ENCODE peak calls at places on chromosomes 16 and 17, in seven cellular contexts. One of them, this sample, is unnamed.
A peak's percentile ranks its signal among the peaks of the same experiment; 100 is the strongest.

GRCh38 chr16:23505180-23505665 is 5.1 kb downstream of the GGA2 start:
- DNase-seq in neuronal stem cell: no peak
- DNase-seq in mesendoderm: no peak
- DNase-seq in H1: no peak
- DNase-seq in IMR-90: no peak
- DNase-seq in trophoblast cell: no peak
- DNase-seq in H9: no peak
- DNase-seq in this sample: no peak

GRCh38 chr16:85027968-85028637 is 508 bp downstream of the KIAA0513 start:
- DNase-seq in H9: no peak
- DNase-seq in IMR-90: no peak
- DNase-seq in H1: no peak
- DNase-seq in trophoblast cell: no peak
- DNase-seq in neuronal stem cell: no peak
- DNase-seq in mesendoderm: no peak
- DNase-seq in this sample: peak; percentile 17

GRCh38 chr17:15377200-15377599 is 35.8 kb upstream of the TEKT3 start:
- DNase-seq in mesendoderm: no peak
- DNase-seq in IMR-90: peak; percentile 80
- DNase-seq in H1: no peak
- DNase-seq in trophoblast cell: peak; percentile 44
- DNase-seq in H9: no peak
- DNase-seq in neuronal stem cell: no peak
- DNase-seq in this sample: no peak

GRCh38 chr16:47565454-47565853 is 104.3 kb downstream of the PHKB start:
- DNase-seq in IMR-90: peak; percentile 66
- DNase-seq in neuronal stem cell: no peak
- DNase-seq in trophoblast cell: peak; percentile 7
- DNase-seq in mesendoderm: no peak
- DNase-seq in H9: no peak
- DNase-seq in H1: no peak
- DNase-seq in this sample: peak; percentile 69

GRCh38 chr17:2782030-2782429 is 14.2 kb upstream of the RAP1GAP2 start:
- DNase-seq in neuronal stem cell: no peak
- DNase-seq in mesendoderm: peak; percentile 32
- DNase-seq in H1: no peak
- DNase-seq in IMR-90: peak; percentile 61
- DNase-seq in trophoblast cell: no peak
- DNase-seq in H9: no peak
- DNase-seq in this sample: no peak

GRCh38 chr16:69123894-69124293 is 8.5 kb downstream of the CHTF8 start:
- DNase-seq in H1: no peak
- DNase-seq in H9: no peak
- DNase-seq in mesendoderm: peak; percentile 79
- DNase-seq in neuronal stem cell: peak; percentile 57
- DNase-seq in trophoblast cell: peak; percentile 92
- DNase-seq in IMR-90: peak; percentile 76
- DNase-seq in this sample: peak; percentile 82

GRCh38 chr17:45740553-45741330 is 43.4 kb upstream of the CRHR1 start:
- DNase-seq in neuronal stem cell: peak; percentile 87
- DNase-seq in H9: peak; percentile 99
- DNase-seq in IMR-90: peak; percentile 13
- DNase-seq in trophoblast cell: no peak
- DNase-seq in H1: peak; percentile 81
- DNase-seq in mesendoderm: peak; percentile 96
- DNase-seq in this sample: peak; percentile 38

GRCh38 chr16:25045696-25046381 is 30.7 kb upstream of the ARHGAP17 start:
- DNase-seq in neuronal stem cell: no peak
- DNase-seq in H9: no peak
- DNase-seq in trophoblast cell: no peak
- DNase-seq in H1: no peak
- DNase-seq in mesendoderm: no peak
- DNase-seq in IMR-90: peak; percentile 90
- DNase-seq in this sample: peak; percentile 78

GRCh38 chr16:31071861-31072260 is 2.2 kb downstream of the ZNF668 start:
- DNase-seq in trophoblast cell: no peak
- DNase-seq in H9: no peak
- DNase-seq in H1: no peak
- DNase-seq in neuronal stem cell: no peak
- DNase-seq in IMR-90: peak; percentile 94
- DNase-seq in mesendoderm: no peak
- DNase-seq in this sample: peak; percentile 58

GRCh38 chr16:30142672-30143346 is 19.8 kb upstream of the MAPK3 start:
- DNase-seq in H9: peak; percentile 30
- DNase-seq in mesendoderm: peak; percentile 61
- DNase-seq in IMR-90: no peak
- DNase-seq in H1: no peak
- DNase-seq in neuronal stem cell: no peak
- DNase-seq in trophoblast cell: peak; percentile 63
- DNase-seq in this sample: no peak

GRCh38 chr17:67608691-67609090 is 109.0 kb upstream of the NOL11 start:
- DNase-seq in H1: no peak
- DNase-seq in H9: no peak
- DNase-seq in IMR-90: peak; percentile 91
- DNase-seq in mesendoderm: no peak
- DNase-seq in neuronal stem cell: no peak
- DNase-seq in trophoblast cell: peak; percentile 27
- DNase-seq in this sample: peak; percentile 30

GRCh38 chr17:44924107-44924544 is 8.8 kb upstream of the GFAP start:
- DNase-seq in mesendoderm: no peak
- DNase-seq in H9: no peak
- DNase-seq in trophoblast cell: no peak
- DNase-seq in IMR-90: no peak
- DNase-seq in H1: peak; percentile 47
- DNase-seq in neuronal stem cell: no peak
- DNase-seq in this sample: no peak

GRCh38 chr16:67101683-67102082 is 8.1 kb upstream of the PHAF1 start:
- DNase-seq in mesendoderm: no peak
- DNase-seq in neuronal stem cell: no peak
- DNase-seq in trophoblast cell: no peak
- DNase-seq in H9: no peak
- DNase-seq in H1: no peak
- DNase-seq in IMR-90: peak; percentile 72
- DNase-seq in this sample: peak; percentile 44

GRCh38 chr16:1763521-1764511 is 7.5 kb downstream of the NME3 start:
- DNase-seq in trophoblast cell: peak; percentile 61
- DNase-seq in H1: peak; percentile 92
- DNase-seq in neuronal stem cell: peak; percentile 46
- DNase-seq in IMR-90: no peak
- DNase-seq in mesendoderm: peak; percentile 86
- DNase-seq in H9: peak; percentile 91
- DNase-seq in this sample: peak; percentile 33

GRCh38 chr17:61946359-61946758 is 18.6 kb upstream of the INTS2 start:
- DNase-seq in H1: no peak
- DNase-seq in IMR-90: no peak
- DNase-seq in neuronal stem cell: no peak
- DNase-seq in trophoblast cell: no peak
- DNase-seq in H9: no peak
- DNase-seq in mesendoderm: no peak
- DNase-seq in this sample: no peak

GRCh38 chr17:36617773-36618172 is 16.4 kb downstream of the MRM1 start:
- DNase-seq in H9: no peak
- DNase-seq in neuronal stem cell: no peak
- DNase-seq in trophoblast cell: no peak
- DNase-seq in mesendoderm: no peak
- DNase-seq in IMR-90: no peak
- DNase-seq in H1: no peak
- DNase-seq in this sample: no peak

GRCh38 chr16:56737539-56737938 is 7.6 kb downstream of the NUP93 start:
- DNase-seq in trophoblast cell: no peak
- DNase-seq in mesendoderm: no peak
- DNase-seq in H1: no peak
- DNase-seq in neuronal stem cell: no peak
- DNase-seq in H9: no peak
- DNase-seq in IMR-90: no peak
- DNase-seq in this sample: no peak

GRCh38 chr17:35726609-35727460 is 4.6 kb upstream of the RASL10B start:
- DNase-seq in IMR-90: peak; percentile 88
- DNase-seq in mesendoderm: peak; percentile 94
- DNase-seq in H1: peak; percentile 51
- DNase-seq in trophoblast cell: peak; percentile 99
- DNase-seq in H9: peak; percentile 58
- DNase-seq in neuronal stem cell: no peak
- DNase-seq in this sample: peak; percentile 96

GRCh38 chr17:61574542-61575351 is 16.3 kb downstream of the NACA2 start:
- DNase-seq in trophoblast cell: peak; percentile 34
- DNase-seq in mesendoderm: peak; percentile 49
- DNase-seq in IMR-90: peak; percentile 65
- DNase-seq in H1: no peak
- DNase-seq in neuronal stem cell: peak; percentile 14
- DNase-seq in H9: peak; percentile 53
- DNase-seq in this sample: peak; percentile 42

GRCh38 chr16:923184-923583 is 47.6 kb downstream of the LMF1 start:
- DNase-seq in neuronal stem cell: no peak
- DNase-seq in mesendoderm: no peak
- DNase-seq in IMR-90: no peak
- DNase-seq in H9: no peak
- DNase-seq in trophoblast cell: no peak
- DNase-seq in H1: no peak
- DNase-seq in this sample: no peak

GRCh38 chr17:40617678-40618240 is 29.9 kb downstream of the SMARCE1 start:
- DNase-seq in trophoblast cell: peak; percentile 38
- DNase-seq in IMR-90: no peak
- DNase-seq in neuronal stem cell: no peak
- DNase-seq in mesendoderm: peak; percentile 28
- DNase-seq in H1: no peak
- DNase-seq in H9: peak; percentile 75
- DNase-seq in this sample: no peak

GRCh38 chr16:15723808-15724207 is 73.8 kb downstream of the NDE1 start:
- DNase-seq in neuronal stem cell: no peak
- DNase-seq in IMR-90: no peak
- DNase-seq in mesendoderm: no peak
- DNase-seq in trophoblast cell: no peak
- DNase-seq in H9: no peak
- DNase-seq in H1: no peak
- DNase-seq in this sample: no peak
- H2AK5ac ChIP-seq in neuronal stem cell: no peak overlapping the region
- H2AK5ac ChIP-seq in IMR-90: no peak overlapping the region
- H2AK5ac ChIP-seq in mesendoderm: no peak overlapping the region
- H2AK5ac ChIP-seq in trophoblast cell: no peak overlapping the region
- H2AK5ac ChIP-seq in H9: no peak overlapping the region
- H2AK5ac ChIP-seq in H1: no peak overlapping the region
- H2AK5ac ChIP-seq in this sample: no peak overlapping the region

DNA sequence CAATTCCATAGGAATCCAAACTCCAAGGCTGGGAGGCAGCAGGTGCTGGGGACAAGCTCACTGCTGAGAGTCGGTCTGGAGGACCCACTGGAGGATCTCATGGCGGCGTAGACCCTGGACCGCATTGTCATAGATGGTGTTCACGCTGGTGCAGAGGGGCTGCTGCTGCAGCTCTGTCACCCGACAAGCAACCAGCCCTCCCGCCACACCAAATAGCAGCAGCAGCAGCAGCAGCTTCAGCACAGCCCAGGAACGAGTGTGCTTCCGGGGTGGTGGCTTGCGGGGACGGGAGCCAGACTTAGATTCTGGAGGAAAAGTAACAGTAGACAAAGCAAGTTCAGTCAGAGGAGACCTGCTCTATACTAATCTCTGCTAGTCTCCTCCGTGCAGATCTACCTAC is 9.9 kb downstream of the EME1 start:
- DNase-seq in H9: no peak
- DNase-seq in IMR-90: no peak
- DNase-seq in neuronal stem cell: no peak
- DNase-seq in trophoblast cell: no peak
- DNase-seq in H1: no peak
- DNase-seq in mesendoderm: no peak
- DNase-seq in this sample: no peak
- H3K18ac ChIP-seq in H9: no peak overlapping the region
- H3K18ac ChIP-seq in IMR-90: no peak overlapping the region
- H3K18ac ChIP-seq in neuronal stem cell: no peak overlapping the region
- H3K18ac ChIP-seq in trophoblast cell: no peak overlapping the region
- H3K18ac ChIP-seq in H1: no peak overlapping the region
- H3K18ac ChIP-seq in mesendoderm: no peak overlapping the region
- H3K18ac ChIP-seq in this sample: no peak overlapping the region

DNA sequence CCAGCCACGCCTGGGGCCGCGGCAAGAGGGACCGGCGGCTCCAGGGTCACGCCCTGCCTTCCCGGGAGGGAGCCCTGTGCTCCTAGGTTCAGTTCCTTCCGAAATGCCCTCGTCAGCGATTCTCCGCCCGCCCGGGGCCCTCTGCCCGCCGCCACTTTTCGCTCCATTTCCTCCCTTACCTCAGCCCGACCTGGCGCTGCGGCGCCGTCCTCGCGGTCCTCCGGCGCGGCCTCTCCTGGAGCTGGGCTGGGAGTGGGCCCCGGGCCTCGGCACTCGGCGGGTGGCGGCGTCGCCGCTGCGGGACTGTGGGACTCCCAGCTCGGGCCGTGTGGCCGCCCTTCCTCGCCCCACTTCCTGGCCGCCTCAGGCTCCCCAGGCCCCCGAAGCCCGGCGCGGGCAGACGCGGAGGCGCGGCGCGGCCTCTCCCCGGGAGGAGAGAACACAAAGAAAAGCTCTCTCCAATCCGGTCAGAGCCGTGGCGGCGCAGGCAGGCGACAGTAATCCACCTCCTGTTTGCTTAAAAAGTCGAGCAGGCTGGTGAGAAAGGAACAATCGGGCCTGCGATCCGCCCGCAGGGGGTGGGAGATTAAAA is 1.6 kb downstream of the BAHCC1 start:
- DNase-seq in IMR-90: no peak
- DNase-seq in H1: peak; percentile 85
- DNase-seq in mesendoderm: peak; percentile 76
- DNase-seq in trophoblast cell: peak; percentile 68
- DNase-seq in H9: peak; percentile 87
- DNase-seq in neuronal stem cell: no peak
- DNase-seq in this sample: peak; percentile 63
- H3K27ac ChIP-seq in IMR-90: peak overlapping the region; percentile 90
- H3K27ac ChIP-seq in H1: peak overlapping the region; percentile 28
- H3K27ac ChIP-seq in mesendoderm: peak overlapping the region; percentile 99
- H3K27ac ChIP-seq in trophoblast cell: peak overlapping the region; percentile 92
- H3K27ac ChIP-seq in H9: no peak overlapping the region
- H3K27ac ChIP-seq in neuronal stem cell: peak overlapping the region; percentile 100
- H3K27ac ChIP-seq in this sample: peak overlapping the region; percentile 54

GRCh38 chr16:78256686-78257375 is 157.4 kb downstream of the WWOX start:
- DNase-seq in H9: no peak
- DNase-seq in H1: no peak
- DNase-seq in neuronal stem cell: no peak
- DNase-seq in mesendoderm: no peak
- DNase-seq in IMR-90: no peak
- DNase-seq in trophoblast cell: no peak
- DNase-seq in this sample: peak; percentile 62
- H2AK5ac ChIP-seq in H9: no peak overlapping the region
- H2AK5ac ChIP-seq in H1: no peak overlapping the region
- H2AK5ac ChIP-seq in neuronal stem cell: no peak overlapping the region
- H2AK5ac ChIP-seq in mesendoderm: no peak overlapping the region
- H2AK5ac ChIP-seq in IMR-90: no peak overlapping the region
- H2AK5ac ChIP-seq in trophoblast cell: no peak overlapping the region
- H2AK5ac ChIP-seq in this sample: peak overlapping the region; percentile 9

DNA sequence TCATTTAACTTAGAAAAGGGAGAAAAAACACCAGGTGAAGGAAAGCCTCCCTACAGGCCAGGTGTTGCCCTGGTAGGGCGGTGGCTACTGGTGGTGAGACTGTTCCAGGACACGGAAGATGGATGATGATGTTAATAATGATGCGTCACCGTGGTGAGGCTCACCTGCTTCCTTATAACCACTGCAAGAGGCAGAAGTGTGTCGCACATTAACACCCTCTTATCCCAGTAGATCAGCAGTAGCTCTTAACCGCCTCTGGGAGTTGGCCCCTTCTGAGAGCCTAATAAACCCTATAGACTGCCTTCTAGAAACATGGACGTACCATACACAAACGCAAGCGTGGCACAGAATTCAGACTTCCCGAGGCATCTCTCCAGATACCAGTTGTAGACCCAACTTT is 7.8 kb downstream of the BFAR start:
- DNase-seq in IMR-90: no peak
- DNase-seq in neuronal stem cell: no peak
- DNase-seq in trophoblast cell: no peak
- DNase-seq in H9: no peak
- DNase-seq in mesendoderm: no peak
- DNase-seq in H1: no peak
- DNase-seq in this sample: no peak
- H3K18ac ChIP-seq in IMR-90: no peak overlapping the region
- H3K18ac ChIP-seq in neuronal stem cell: no peak overlapping the region
- H3K18ac ChIP-seq in trophoblast cell: no peak overlapping the region
- H3K18ac ChIP-seq in H9: no peak overlapping the region
- H3K18ac ChIP-seq in mesendoderm: no peak overlapping the region
- H3K18ac ChIP-seq in H1: no peak overlapping the region
- H3K18ac ChIP-seq in this sample: no peak overlapping the region